ENCODE peak calls at places on chromosomes 6 and 20, in six cellular contexts. P is adrenal gland; Z is GM19239; I is SJSA1; S is stimulated activated naive CD8-positive, alpha-beta T cell treated with anti-CD3 and anti-CD28 coated beads, Interleukin-15, Interleukin-2, amounts not matched to agents 100 U/mL and 50 U/mL, for 24 hours; M is A172. W is an unnamed sample.

GRCh38 chr20:47774081-47774777 is 11.1 kb downstream of the SULF2 start:
- DNase-seq in Z (no peak), M (peak), I (no peak), S (no peak), P (no peak), W (no peak)

GRCh38 chr6:127635091-127635490 is 58.1 kb downstream of the C6orf58 start:
- DNase-seq in P (no peak), S (no peak), M (no peak), Z (no peak), I (no peak), W (no peak)

GRCh38 chr6:152723398-152723797 is 25.7 kb downstream of the MYCT1 start:
- DNase-seq in P (no peak), Z (no peak), I (no peak), S (no peak), M (peak), W (no peak)

GRCh38 chr6:85506441-85507093 is 56.7 kb downstream of the NT5E start:
- DNase-seq in M (no peak), Z (no peak), P (no peak), I (no peak), S (no peak), W (no peak)

GRCh38 chr6:130771741-130772140 is 55.5 kb upstream of the SMLR1 start:
- DNase-seq in I (no peak), M (no peak), P (no peak), Z (no peak), S (no peak), W (no peak)

GRCh38 chr6:8006208-8006607 is 58.0 kb downstream of the BLOC1S5 start:
- DNase-seq in P (no peak), Z (peak), I (no peak), S (no peak), M (no peak), W (no peak)

GRCh38 chr6:160678744-160679401 is 14.8 kb upstream of the LPA start:
- DNase-seq in I (no peak), Z (no peak), M (no peak), P (no peak), S (no peak), W (no peak)

GRCh38 chr6:121183742-121184141 is 150.5 kb downstream of the TBC1D32 start:
- DNase-seq in M (no peak), I (no peak), S (no peak), Z (no peak), P (no peak), W (no peak)

GRCh38 chr6:20126102-20126752 is 86.0 kb downstream of the MBOAT1 start:
- DNase-seq in M (no peak), P (no peak), Z (no peak), S (no peak), I (no peak), W (no peak)

GRCh38 chr20:34328928-34329677 is 25.9 kb upstream of the AHCY start:
- DNase-seq in P (no peak), I (no peak), Z (no peak), M (no peak), S (no peak), W (no peak)

GRCh38 chr6:28764014-28764723 is 159.6 kb downstream of the TRIM27 start:
- DNase-seq in I (no peak), S (no peak), M (no peak), Z (no peak), P (no peak), W (no peak)

GRCh38 chr20:31666258-31667042 is 28.7 kb downstream of the COX4I2 start:
- DNase-seq in Z (no peak), P (peak), S (no peak), I (no peak), M (no peak), W (no peak)

GRCh38 chr6:119044263-119044662 is 34.2 kb downstream of the FAM184A start:
- DNase-seq in I (no peak), Z (no peak), M (no peak), P (no peak), S (no peak), W (no peak)

GRCh38 chr6:94121094-94121493 is 701.7 kb upstream of the EPHA7 start:
- DNase-seq in M (no peak), Z (no peak), I (no peak), P (no peak), S (no peak), W (no peak)

GRCh38 chr20:47361268-47361665 is 4.8 kb upstream of the ZMYND8 start:
- DNase-seq in S (no peak), I (no peak), Z (no peak), M (no peak), P (no peak), W (no peak)

GRCh38 chr6:130760006-130760405 is 67.2 kb upstream of the SMLR1 start:
- DNase-seq in I (no peak), Z (no peak), S (no peak), M (peak), P (peak), W (no peak)

GRCh38 chr6:28977351-28978136 is 27.6 kb downstream of the ZNF311 start:
- DNase-seq in I (no peak), P (no peak), M (peak), Z (no peak), S (peak), W (no peak)

GRCh38 chr6:100803264-100803663 is 77.9 kb downstream of the ASCC3 start:
- DNase-seq in M (no peak), P (no peak), S (no peak), Z (no peak), I (no peak), W (no peak)

GRCh38 chr6:100446115-100446921 is 18.4 kb downstream of the SIM1 start:
- DNase-seq in Z (no peak), M (no peak), I (no peak), P (no peak), S (no peak), W (no peak)

GRCh38 chr6:139296927-139297326 is 5.1 kb upstream of the TXLNB start:
- DNase-seq in P (no peak), I (peak), M (peak), Z (no peak), S (no peak), W (no peak)

GRCh38 chr20:38152175-38153010 is 12.7 kb downstream of the TGM2 start:
- DNase-seq in M (peak), I (peak), P (peak), S (peak), Z (peak), W (no peak)

GRCh38 chr20:45247860-45248259 is 6.5 kb downstream of the SLPI start:
- DNase-seq in I (no peak), S (no peak), P (no peak), Z (no peak), M (no peak), W (no peak)

GRCh38 chr20:34824861-34825529 is 456 bp downstream of the NCOA6 start:
- DNase-seq in S (peak), I (peak), M (no peak), Z (peak), P (peak), W (peak)

GRCh38 chr6:27318973-27319372 is 6.9 kb upstream of the POM121L2 start:
- DNase-seq in I (no peak), Z (no peak), P (no peak), S (no peak), M (no peak), W (no peak)

GRCh38 chr20:44123874-44124535 is 63.0 kb downstream of the JPH2 start:
- DNase-seq in M (no peak), Z (no peak), I (no peak), P (no peak), S (no peak), W (no peak)

GRCh38 chr6:115643762-115644161 is 416.9 kb downstream of the FRK start:
- DNase-seq in S (no peak), M (peak), Z (no peak), P (peak), I (no peak), W (no peak)

GRCh38 chr20:47204008-47204745 is 152.3 kb downstream of the ZMYND8 start:
- DNase-seq in Z (no peak), I (no peak), S (no peak), M (no peak), P (no peak), W (no peak)

GRCh38 chr20:64113796-64114355 is 6.5 kb upstream of the NPBWR2 start:
- DNase-seq in Z (no peak), M (no peak), S (no peak), P (peak), I (no peak), W (no peak)

GRCh38 chr6:156485145-156485544 is 292.0 kb upstream of the ARID1B start:
- DNase-seq in I (no peak), M (no peak), P (no peak), S (no peak), Z (no peak), W (no peak)

GRCh38 chr20:45911486-45912343 is at the start of gene PLTP:
- DNase-seq in P (peak), I (peak), Z (no peak), M (no peak), S (peak), W (no peak)

W was measured in T-helper 22 cell.